ENCODE peak calls at places on chromosomes 3 and 15, in five cellular contexts. One of them, this sample, is unnamed. For H3K4me1 and H3K9me3, the result is how much of the 10 kb centered on the place peaks cover.

GRCh38 chr3:16311960-16312451 is 47.0 kb downstream of the OXNAD1 start:
- DNase-seq in adrenal gland: no peak
- DNase-seq in ovary: no peak
- DNase-seq in neural progenitor cell: no peak
- DNase-seq in endodermal cell: no peak
- DNase-seq in this sample: no peak

GRCh38 chr3:90041995-90042394 is 934.6 kb downstream of the EPHA3 start:
- DNase-seq in endodermal cell: no peak
- DNase-seq in adrenal gland: no peak
- DNase-seq in neural progenitor cell: no peak
- DNase-seq in ovary: no peak
- DNase-seq in this sample: no peak

GRCh38 chr3:151312972-151313371 is 3.6 kb downstream of the GPR87 start:
- DNase-seq in adrenal gland: no peak
- DNase-seq in neural progenitor cell: no peak
- DNase-seq in ovary: no peak
- DNase-seq in endodermal cell: no peak
- DNase-seq in this sample: no peak

GRCh38 chr15:62495670-62496328 is 330.7 kb upstream of the C2CD4B start:
- DNase-seq in endodermal cell: no peak
- DNase-seq in ovary: no peak
- DNase-seq in adrenal gland: peak
- DNase-seq in neural progenitor cell: no peak
- DNase-seq in this sample: no peak

GRCh38 chr3:98952404-98952803 is 50.9 kb upstream of the DCBLD2 start:
- DNase-seq in endodermal cell: no peak
- DNase-seq in ovary: no peak
- DNase-seq in neural progenitor cell: no peak
- DNase-seq in adrenal gland: no peak
- DNase-seq in this sample: no peak

GRCh38 chr3:19173945-19174344 is 25.6 kb downstream of the KCNH8 start:
- DNase-seq in endodermal cell: peak
- DNase-seq in ovary: no peak
- DNase-seq in neural progenitor cell: peak
- DNase-seq in adrenal gland: no peak
- DNase-seq in this sample: peak

GRCh38 chr3:66083096-66083960 is 44.6 kb upstream of the MAGI1 start:
- DNase-seq in ovary: no peak
- DNase-seq in endodermal cell: no peak
- DNase-seq in adrenal gland: no peak
- DNase-seq in neural progenitor cell: no peak
- DNase-seq in this sample: no peak

GRCh38 chr3:198107840-198108734 is 148.1 kb downstream of the LMLN start:
- DNase-seq in ovary: no peak
- DNase-seq in neural progenitor cell: peak
- DNase-seq in adrenal gland: no peak
- DNase-seq in endodermal cell: no peak
- DNase-seq in this sample: no peak

GRCh38 chr3:30518201-30518864 is 88.1 kb upstream of the TGFBR2 start:
- DNase-seq in endodermal cell: no peak
- DNase-seq in ovary: peak
- DNase-seq in adrenal gland: peak
- DNase-seq in neural progenitor cell: no peak
- DNase-seq in this sample: no peak

GRCh38 chr3:52134761-52135160 is 19.5 kb downstream of the POC1A start:
- DNase-seq in neural progenitor cell: no peak
- DNase-seq in ovary: no peak
- DNase-seq in endodermal cell: no peak
- DNase-seq in adrenal gland: no peak
- DNase-seq in this sample: no peak

DNA sequence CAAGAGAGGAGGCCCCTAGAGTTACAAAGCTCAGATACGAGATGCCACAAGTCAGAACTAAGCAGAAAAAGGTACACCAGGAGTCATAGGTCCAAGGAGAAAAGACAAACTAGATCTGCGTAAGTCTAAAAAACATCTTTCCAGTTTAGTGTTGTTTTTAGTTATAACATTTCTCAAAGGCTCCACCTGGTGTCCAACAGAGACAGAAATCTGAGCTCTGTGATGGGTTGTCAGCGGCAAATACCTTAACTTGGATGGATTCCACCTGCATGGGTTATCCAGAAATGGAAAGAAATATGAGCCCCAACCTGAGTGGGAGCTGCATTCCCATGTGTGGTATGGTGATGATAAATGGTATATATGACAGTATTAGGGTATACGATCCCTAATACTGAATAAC is 238.6 kb upstream of the CHRM5 start:
- DNase-seq in ovary: no peak
- DNase-seq in endodermal cell: no peak
- DNase-seq in neural progenitor cell: peak
- DNase-seq in adrenal gland: no peak
- DNase-seq in this sample: no peak
- H3K4me1 ChIP-seq in ovary: under half
- H3K4me1 ChIP-seq in endodermal cell: under half
- H3K4me1 ChIP-seq in neural progenitor cell: under half
- H3K4me1 ChIP-seq in adrenal gland: under half
- H3K4me1 ChIP-seq in this sample: under half

GRCh38 chr15:26686547-26687187 is 86.2 kb downstream of the GABRB3 start:
- DNase-seq in adrenal gland: no peak
- DNase-seq in endodermal cell: no peak
- DNase-seq in ovary: no peak
- DNase-seq in neural progenitor cell: no peak
- DNase-seq in this sample: no peak

GRCh38 chr15:26691249-26691648 is 81.6 kb downstream of the GABRB3 start:
- DNase-seq in neural progenitor cell: peak
- DNase-seq in endodermal cell: peak
- DNase-seq in adrenal gland: no peak
- DNase-seq in ovary: no peak
- DNase-seq in this sample: no peak

DNA sequence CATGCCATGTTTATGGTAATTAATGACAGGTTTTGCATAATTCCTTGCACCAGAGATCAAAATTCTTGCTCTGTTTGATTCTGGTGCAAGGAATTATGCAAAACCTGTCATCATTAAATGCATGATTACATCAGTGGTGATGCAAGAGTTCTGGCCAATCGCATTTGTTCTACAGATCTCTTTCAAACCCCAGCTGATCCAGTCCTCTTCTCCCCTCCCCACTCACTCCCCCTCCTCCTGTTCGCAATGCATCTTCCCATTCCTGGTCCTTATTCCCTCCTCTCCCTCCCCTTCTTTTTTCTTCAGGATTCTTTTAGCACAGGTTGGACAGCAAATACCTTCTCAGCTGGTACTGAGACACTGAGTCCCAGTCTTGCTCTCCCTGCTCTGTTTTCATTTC is 82.1 kb downstream of the GABRB3 start:
- DNase-seq in adrenal gland: no peak
- DNase-seq in neural progenitor cell: peak
- DNase-seq in ovary: no peak
- DNase-seq in endodermal cell: no peak
- DNase-seq in this sample: no peak
- H3K9me3 ChIP-seq in adrenal gland: under half
- H3K9me3 ChIP-seq in neural progenitor cell: under half
- H3K9me3 ChIP-seq in ovary: under half
- H3K9me3 ChIP-seq in endodermal cell: under half
- H3K9me3 ChIP-seq in this sample: under half

GRCh38 chr3:112096176-112096575 is 10.0 kb downstream of the C3orf52 start:
- DNase-seq in neural progenitor cell: no peak
- DNase-seq in endodermal cell: no peak
- DNase-seq in ovary: no peak
- DNase-seq in adrenal gland: no peak
- DNase-seq in this sample: no peak

GRCh38 chr3:112089956-112090898 is 4.0 kb downstream of the C3orf52 start:
- DNase-seq in endodermal cell: no peak
- DNase-seq in neural progenitor cell: no peak
- DNase-seq in ovary: no peak
- DNase-seq in adrenal gland: no peak
- DNase-seq in this sample: peak

GRCh38 chr3:112090899-112091586 is 4.9 kb downstream of the C3orf52 start:
- DNase-seq in ovary: no peak
- DNase-seq in neural progenitor cell: no peak
- DNase-seq in endodermal cell: no peak
- DNase-seq in adrenal gland: no peak
- DNase-seq in this sample: no peak

GRCh38 chr3:112093180-112093522 is 7.0 kb downstream of the C3orf52 start:
- DNase-seq in ovary: no peak
- DNase-seq in neural progenitor cell: no peak
- DNase-seq in adrenal gland: no peak
- DNase-seq in endodermal cell: no peak
- DNase-seq in this sample: no peak

DNA sequence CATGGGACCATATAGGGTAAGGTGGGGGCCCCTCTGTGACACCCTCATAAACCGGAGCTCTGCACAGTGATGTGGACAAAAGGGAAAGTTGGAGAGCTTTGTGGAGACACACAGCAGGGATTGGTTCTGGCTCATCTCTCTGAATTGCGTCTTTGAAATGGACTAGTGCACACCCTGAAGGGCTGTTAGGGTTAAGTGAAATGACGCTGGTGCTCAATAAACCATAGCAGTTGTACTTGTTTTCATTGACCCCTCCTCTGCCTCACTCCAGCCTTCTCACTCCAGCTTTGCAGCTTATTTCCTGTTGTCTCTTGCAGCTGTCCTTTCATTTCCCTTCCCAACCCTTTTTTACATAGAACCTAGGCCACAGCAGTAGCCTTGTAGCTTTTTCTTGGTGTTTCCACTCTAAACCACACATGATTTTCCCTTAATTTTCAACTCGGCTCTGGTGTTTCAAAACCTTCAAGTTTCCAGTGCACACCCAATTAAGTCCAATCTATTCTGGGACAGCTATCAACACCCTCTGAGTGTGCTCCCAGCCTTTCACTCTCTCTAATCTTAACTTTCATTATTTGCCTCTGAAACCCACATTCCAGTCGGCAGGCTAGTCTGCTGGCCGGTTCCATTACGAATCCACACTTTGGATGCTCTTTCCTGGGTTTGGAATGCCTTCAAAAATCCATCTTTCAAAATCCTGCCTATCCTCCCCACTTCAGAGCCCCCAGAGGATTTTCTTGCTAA is 6.4 kb downstream of the C3orf52 start:
- DNase-seq in neural progenitor cell: peak
- DNase-seq in endodermal cell: no peak
- DNase-seq in ovary: no peak
- DNase-seq in adrenal gland: no peak
- DNase-seq in this sample: no peak
- H3K4me1 ChIP-seq in neural progenitor cell: under half
- H3K4me1 ChIP-seq in endodermal cell: under half
- H3K4me1 ChIP-seq in ovary: under half
- H3K4me1 ChIP-seq in adrenal gland: under half
- H3K4me1 ChIP-seq in this sample: under half

GRCh38 chr15:25241241-25241801 is 197.5 kb downstream of the UBE3A start:
- DNase-seq in ovary: no peak
- DNase-seq in adrenal gland: peak
- DNase-seq in neural progenitor cell: no peak
- DNase-seq in endodermal cell: no peak
- DNase-seq in this sample: no peak
- H3K9me3 ChIP-seq in ovary: under half
- H3K9me3 ChIP-seq in adrenal gland: under half
- H3K9me3 ChIP-seq in neural progenitor cell: under half
- H3K9me3 ChIP-seq in endodermal cell: under half
- H3K9me3 ChIP-seq in this sample: under half

DNA sequence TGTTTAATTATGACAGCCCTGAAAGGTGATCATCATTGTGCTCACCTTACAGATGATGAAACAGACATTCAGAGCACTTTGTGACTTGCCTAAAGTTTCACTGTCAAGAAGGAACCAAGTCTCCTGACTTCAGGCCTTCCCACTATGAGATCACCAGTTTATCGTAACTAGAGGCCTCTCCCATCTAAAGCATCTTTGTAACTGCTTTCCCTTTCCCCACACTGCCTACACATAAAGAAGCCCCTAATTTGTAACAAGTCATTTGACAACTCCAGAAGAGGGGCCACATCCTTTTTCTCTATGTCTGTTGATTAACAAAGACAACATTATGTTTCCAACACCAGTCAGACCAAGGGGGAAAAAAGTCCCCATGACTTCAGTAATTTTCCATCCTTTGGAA is 1.1 kb downstream of the KLHL6 start:
- DNase-seq in endodermal cell: no peak
- DNase-seq in adrenal gland: no peak
- DNase-seq in ovary: no peak
- DNase-seq in neural progenitor cell: no peak
- DNase-seq in this sample: no peak
- H3K4me1 ChIP-seq in endodermal cell: under half
- H3K4me1 ChIP-seq in adrenal gland: under half
- H3K4me1 ChIP-seq in ovary: under half
- H3K4me1 ChIP-seq in neural progenitor cell: under half
- H3K4me1 ChIP-seq in this sample: under half

This sample was measured in HAP-1.